ENCODE peak calls at places on chromosomes 4 and X, in four cellular contexts. U is HFF-Myc, N is NCI-H1105 treated with DMSO at 0.1 percent for 48 hours, V is head of caudate nucleus. F is an unnamed sample.

GRCh38 chr4:98293089-98293887 is 32.1 kb downstream of the RAP1GDS1 start:
- DNase-seq in N (no peak), V (peak), U (no peak), F (no peak)

GRCh38 chr4:27714073-27714472 is 853.4 kb downstream of the STIM2 start:
- DNase-seq in V (no peak), N (peak), U (no peak), F (no peak)

GRCh38 chr4:1329408-1330371 is 17.3 kb upstream of the UVSSA start:
- DNase-seq in V (no peak), U (no peak), N (no peak), F (no peak)

GRCh38 chrX:69028761-69029120 is 136.5 kb downstream of the PJA1 start:
- DNase-seq in V (no peak), U (no peak), N (no peak), F (no peak)

GRCh38 chr4:135770505-135770904 is 1568.9 kb upstream of the PABPC4L start:
- DNase-seq in U (no peak), V (no peak), N (no peak), F (no peak)

GRCh38 chr4:128663325-128663724 is 146.2 kb upstream of the JADE1 start:
- DNase-seq in V (no peak), N (peak), U (no peak), F (no peak)

GRCh38 chrX:137945470-137945869 is 379.5 kb downstream of the ZIC3 start:
- DNase-seq in N (peak), U (no peak), V (no peak), F (no peak)

GRCh38 chr4:20532871-20533870 is 167.1 kb upstream of the PACRGL start:
- DNase-seq in U (peak), N (no peak), V (no peak), F (peak)

GRCh38 chr4:104811727-104812126 is 317.0 kb upstream of the CXXC4 start:
- DNase-seq in U (no peak), V (no peak), N (no peak), F (no peak)

GRCh38 chr4:184344899-184345572 is 127.4 kb upstream of the ENPP6 start:
- DNase-seq in V (no peak), U (no peak), N (no peak), F (no peak)

GRCh38 chr4:52038109-52038912 is at the start of gene SGCB:
- DNase-seq in V (peak), U (no peak), N (peak), F (no peak)